ENCODE peak calls at places on chromosome 12, in five cellular contexts. T, L, E, K and N are unnamed samples.

GRCh38 chr12:103626498-103626897 is 39.4 kb downstream of the STAB2 start:
- DNase-seq in T (peak; percentile 27), L (no peak), E (peak; percentile 21), K (peak; percentile 61), N (peak; percentile 63)

GRCh38 chr12:77354766-77355362 is 289.5 kb upstream of the E2F7 start:
- DNase-seq in T (no peak), L (no peak), E (no peak), K (no peak), N (no peak)

GRCh38 chr12:59113831-59114273 is 193.5 kb upstream of the LRIG3 start:
- DNase-seq in T (peak; percentile 80), L (no peak), E (peak; percentile 63), K (no peak), N (peak; percentile 89)

GRCh38 chr12:6546016-6546415 is 9.8 kb downstream of the IFFO1 start:
- DNase-seq in T (no peak), L (no peak), E (no peak), K (no peak), N (no peak)

GRCh38 chr12:124217508-124217981 is 77.3 kb upstream of the RFLNA start:
- DNase-seq in T (peak; percentile 68), L (no peak), E (no peak), K (peak; percentile 30), N (peak; percentile 79)

GRCh38 chr12:106288510-106289195 is 13.9 kb upstream of the TCP11L2 start:
- DNase-seq in T (no peak), L (no peak), E (peak; percentile 95), K (no peak), N (peak; percentile 77)

GRCh38 chr12:49232940-49233841 is 31.7 kb upstream of the TUBA1C start:
- DNase-seq in T (peak; percentile 94), L (no peak), E (no peak), K (peak; percentile 79), N (peak; percentile 97)

GRCh38 chr12:96698965-96699364 is 208.1 kb upstream of the NEDD1 start:
- DNase-seq in T (no peak), L (no peak), E (no peak), K (no peak), N (no peak)

GRCh38 chr12:112837629-112838191 is 46.2 kb downstream of the RPH3A start:
- DNase-seq in T (no peak), L (no peak), E (peak; percentile 7), K (no peak), N (peak; percentile 60)

GRCh38 chr12:50257226-50258166 is 25.8 kb downstream of the LIMA1 start:
- DNase-seq in T (peak; percentile 32), L (no peak), E (no peak), K (peak; percentile 23), N (peak; percentile 48)

GRCh38 chr12:79547044-79547734 is 143.6 kb downstream of the PAWR start:
- DNase-seq in T (no peak), L (no peak), E (peak; percentile 71), K (no peak), N (no peak)

GRCh38 chr12:7090222-7090998 is 1.8 kb downstream of the C1R start:
- DNase-seq in T (no peak), L (no peak), E (no peak), K (no peak), N (no peak)